ENCODE peak calls at places on chromosomes 5 and 9, in nine cellular contexts. One of them, this sample, is unnamed.

GRCh38 chr9:75071530-75072122 is 16.3 kb downstream of the NMRK1 start:
- DNase-seq in IMR-90: no peak
- DNase-seq in CD8-positive, alpha-beta T cell: peak; percentile 68
- DNase-seq in transverse colon: peak; percentile 91
- DNase-seq in heart left ventricle: no peak
- DNase-seq in GM06990: peak; percentile 25
- DNase-seq in fibroblast of the aortic adventitia: no peak
- DNase-seq in pancreas: no peak
- DNase-seq in A549: no peak
- DNase-seq in this sample: no peak

GRCh38 chr5:173888473-173889135 is 455 bp downstream of the CPEB4 start:
- DNase-seq in pancreas: peak; percentile 69
- DNase-seq in A549: no peak
- DNase-seq in IMR-90: peak; percentile 24
- DNase-seq in CD8-positive, alpha-beta T cell: peak; percentile 15
- DNase-seq in heart left ventricle: peak; percentile 73
- DNase-seq in fibroblast of the aortic adventitia: peak; percentile 40
- DNase-seq in GM06990: peak; percentile 29
- DNase-seq in transverse colon: peak; percentile 35
- DNase-seq in this sample: peak; percentile 39

GRCh38 chr5:95959051-95959963 is 2.3 kb downstream of the ELL2 start:
- DNase-seq in A549: no peak
- DNase-seq in heart left ventricle: no peak
- DNase-seq in CD8-positive, alpha-beta T cell: no peak
- DNase-seq in pancreas: no peak
- DNase-seq in fibroblast of the aortic adventitia: peak; percentile 39
- DNase-seq in GM06990: no peak
- DNase-seq in transverse colon: peak; percentile 21
- DNase-seq in IMR-90: peak; percentile 33
- DNase-seq in this sample: peak; percentile 68

GRCh38 chr5:157516016-157516415 is 56.0 kb downstream of the NIPAL4 start:
- DNase-seq in pancreas: no peak
- DNase-seq in IMR-90: peak; percentile 94
- DNase-seq in heart left ventricle: no peak
- DNase-seq in CD8-positive, alpha-beta T cell: no peak
- DNase-seq in fibroblast of the aortic adventitia: peak; percentile 72
- DNase-seq in GM06990: no peak
- DNase-seq in A549: peak; percentile 30
- DNase-seq in transverse colon: no peak
- DNase-seq in this sample: peak; percentile 71

GRCh38 chr9:121249563-121249962 is 18.4 kb upstream of the GSN start:
- DNase-seq in transverse colon: no peak
- DNase-seq in fibroblast of the aortic adventitia: no peak
- DNase-seq in CD8-positive, alpha-beta T cell: no peak
- DNase-seq in A549: peak; percentile 38
- DNase-seq in pancreas: no peak
- DNase-seq in heart left ventricle: no peak
- DNase-seq in IMR-90: no peak
- DNase-seq in GM06990: peak; percentile 32
- DNase-seq in this sample: no peak

GRCh38 chr5:36068751-36069281 is 2.1 kb upstream of the UGT3A2 start:
- DNase-seq in A549: no peak
- DNase-seq in transverse colon: no peak
- DNase-seq in pancreas: no peak
- DNase-seq in CD8-positive, alpha-beta T cell: no peak
- DNase-seq in IMR-90: no peak
- DNase-seq in GM06990: no peak
- DNase-seq in fibroblast of the aortic adventitia: no peak
- DNase-seq in heart left ventricle: no peak
- DNase-seq in this sample: no peak

GRCh38 chr9:134165357-134166315 is 1.3 kb upstream of the RNU6ATAC start:
- DNase-seq in pancreas: peak; percentile 64
- DNase-seq in fibroblast of the aortic adventitia: peak; percentile 50
- DNase-seq in heart left ventricle: no peak
- DNase-seq in transverse colon: peak; percentile 28
- DNase-seq in GM06990: peak; percentile 75
- DNase-seq in A549: peak; percentile 58
- DNase-seq in CD8-positive, alpha-beta T cell: peak; percentile 43
- DNase-seq in IMR-90: peak; percentile 19
- DNase-seq in this sample: peak; percentile 18

GRCh38 chr5:15533124-15533893 is 33.3 kb downstream of the FBXL7 start:
- DNase-seq in fibroblast of the aortic adventitia: peak; percentile 92
- DNase-seq in CD8-positive, alpha-beta T cell: no peak
- DNase-seq in transverse colon: no peak
- DNase-seq in IMR-90: peak; percentile 55
- DNase-seq in GM06990: no peak
- DNase-seq in pancreas: no peak
- DNase-seq in A549: no peak
- DNase-seq in heart left ventricle: no peak
- DNase-seq in this sample: no peak

GRCh38 chr9:92669527-92669889 is 423 bp downstream of the IPPK start:
- DNase-seq in transverse colon: peak; percentile 37
- DNase-seq in pancreas: peak; percentile 70
- DNase-seq in CD8-positive, alpha-beta T cell: no peak
- DNase-seq in fibroblast of the aortic adventitia: no peak
- DNase-seq in heart left ventricle: no peak
- DNase-seq in IMR-90: no peak
- DNase-seq in A549: no peak
- DNase-seq in GM06990: peak; percentile 57
- DNase-seq in this sample: no peak

GRCh38 chr9:111966851-111967250 is 70.2 kb downstream of the UGCG start:
- DNase-seq in CD8-positive, alpha-beta T cell: no peak
- DNase-seq in IMR-90: peak; percentile 46
- DNase-seq in A549: peak; percentile 76
- DNase-seq in fibroblast of the aortic adventitia: no peak
- DNase-seq in heart left ventricle: no peak
- DNase-seq in GM06990: no peak
- DNase-seq in transverse colon: no peak
- DNase-seq in pancreas: no peak
- DNase-seq in this sample: peak; percentile 38

GRCh38 chr5:100826133-100826532 is 76.9 kb downstream of the ST8SIA4 start:
- DNase-seq in transverse colon: no peak
- DNase-seq in A549: no peak
- DNase-seq in pancreas: no peak
- DNase-seq in CD8-positive, alpha-beta T cell: no peak
- DNase-seq in heart left ventricle: no peak
- DNase-seq in GM06990: peak; percentile 54
- DNase-seq in IMR-90: no peak
- DNase-seq in fibroblast of the aortic adventitia: no peak
- DNase-seq in this sample: no peak

GRCh38 chr9:70677336-70677735 is 262.9 kb upstream of the KLF9 start:
- DNase-seq in heart left ventricle: no peak
- DNase-seq in transverse colon: no peak
- DNase-seq in GM06990: no peak
- DNase-seq in A549: no peak
- DNase-seq in pancreas: no peak
- DNase-seq in IMR-90: peak; percentile 3
- DNase-seq in CD8-positive, alpha-beta T cell: no peak
- DNase-seq in fibroblast of the aortic adventitia: peak; percentile 67
- DNase-seq in this sample: peak; percentile 23

GRCh38 chr5:142841511-142842255 is 71.5 kb downstream of the ARHGAP26 start:
- DNase-seq in pancreas: no peak
- DNase-seq in heart left ventricle: peak; percentile 69
- DNase-seq in A549: peak; percentile 41
- DNase-seq in GM06990: no peak
- DNase-seq in fibroblast of the aortic adventitia: peak; percentile 85
- DNase-seq in transverse colon: no peak
- DNase-seq in IMR-90: peak; percentile 34
- DNase-seq in CD8-positive, alpha-beta T cell: no peak
- DNase-seq in this sample: no peak

GRCh38 chr5:119355636-119356383 is at the start of gene TNFAIP8:
- DNase-seq in heart left ventricle: peak; percentile 81
- DNase-seq in GM06990: peak; percentile 85
- DNase-seq in fibroblast of the aortic adventitia: peak; percentile 69
- DNase-seq in CD8-positive, alpha-beta T cell: peak; percentile 43
- DNase-seq in IMR-90: peak; percentile 70
- DNase-seq in pancreas: peak; percentile 76
- DNase-seq in transverse colon: peak; percentile 59
- DNase-seq in A549: no peak
- DNase-seq in this sample: peak; percentile 54

DNA sequence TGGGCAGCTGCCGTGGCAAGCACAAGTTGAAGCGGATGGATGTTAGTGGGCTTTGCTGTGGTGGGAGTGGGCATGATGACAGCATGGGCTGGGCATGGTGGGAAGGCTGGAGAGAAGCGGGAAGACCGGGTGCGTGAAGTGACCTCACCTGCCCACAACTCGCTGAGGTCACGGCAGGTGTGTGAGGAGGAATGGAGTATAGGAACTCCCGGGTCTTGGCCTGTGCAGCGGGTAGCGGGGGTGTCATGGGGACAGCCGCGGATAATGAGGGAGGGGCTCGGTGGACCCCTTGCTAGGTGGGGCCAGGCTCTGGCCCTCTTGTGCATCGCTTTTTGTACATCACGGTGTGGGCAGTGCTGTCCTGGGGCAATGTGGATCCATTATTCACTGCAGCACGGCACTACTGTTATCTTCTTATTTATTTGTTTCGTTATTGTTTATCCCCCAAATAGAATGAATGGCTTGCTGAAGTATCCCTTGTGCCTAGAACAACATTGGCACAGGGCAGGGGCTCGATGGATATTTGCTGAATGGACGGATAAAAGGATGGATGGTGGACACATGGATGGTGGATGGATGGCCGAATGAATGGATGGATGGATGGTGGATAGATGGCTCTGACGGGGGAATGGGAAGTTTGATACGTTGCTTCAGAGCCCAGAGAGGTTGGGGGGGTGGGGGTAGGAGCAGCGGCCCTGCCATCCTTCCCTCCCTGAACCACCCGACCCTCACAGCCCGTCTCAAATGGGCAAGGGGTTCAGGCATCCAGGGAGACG is 14.6 kb downstream of the PROP1 start:
- DNase-seq in IMR-90: no peak
- DNase-seq in transverse colon: no peak
- DNase-seq in A549: no peak
- DNase-seq in CD8-positive, alpha-beta T cell: no peak
- DNase-seq in fibroblast of the aortic adventitia: no peak
- DNase-seq in GM06990: no peak
- DNase-seq in heart left ventricle: no peak
- DNase-seq in pancreas: no peak
- DNase-seq in this sample: no peak
- H3K4me3 ChIP-seq in IMR-90: no peak overlapping the region
- H3K4me3 ChIP-seq in transverse colon: no peak overlapping the region
- H3K4me3 ChIP-seq in A549: no peak overlapping the region
- H3K4me3 ChIP-seq in CD8-positive, alpha-beta T cell: no peak overlapping the region
- H3K4me3 ChIP-seq in fibroblast of the aortic adventitia: no peak overlapping the region
- H3K4me3 ChIP-seq in GM06990: no peak overlapping the region
- H3K4me3 ChIP-seq in heart left ventricle: no peak overlapping the region
- H3K4me3 ChIP-seq in pancreas: no peak overlapping the region
- H3K4me3 ChIP-seq in this sample: no peak overlapping the region

DNA sequence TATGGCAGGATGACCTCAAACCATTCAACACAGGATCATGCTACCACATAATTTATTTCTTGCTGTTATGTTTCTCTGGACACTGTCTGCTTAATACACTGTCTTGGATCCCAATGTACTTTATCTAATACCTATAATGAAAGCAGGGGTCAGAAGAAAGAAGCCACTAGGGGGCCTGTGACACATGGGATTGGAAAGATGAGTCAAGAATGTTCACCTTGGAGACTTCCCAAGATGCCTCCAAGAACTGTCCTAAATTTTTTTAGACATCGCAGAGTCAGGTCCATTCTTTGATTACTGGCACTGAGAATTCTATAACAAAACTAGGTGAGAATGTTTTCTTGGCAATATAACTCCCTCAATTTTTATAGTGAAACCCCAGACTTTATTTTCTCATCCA is 305.8 kb upstream of the SMARCA2 start:
- DNase-seq in GM06990: no peak
- DNase-seq in IMR-90: no peak
- DNase-seq in CD8-positive, alpha-beta T cell: no peak
- DNase-seq in A549: peak; percentile 18
- DNase-seq in transverse colon: no peak
- DNase-seq in pancreas: no peak
- DNase-seq in fibroblast of the aortic adventitia: no peak
- DNase-seq in heart left ventricle: no peak
- DNase-seq in this sample: no peak
- TF ChIP-seq CTCF in GM06990: peak; percentile 58
- TF ChIP-seq CTCF in IMR-90: no peak
- TF ChIP-seq CTCF in CD8-positive, alpha-beta T cell: no peak
- TF ChIP-seq CTCF in A549: peak; percentile 7
- TF ChIP-seq CTCF in transverse colon: no peak
- TF ChIP-seq CTCF in pancreas: no peak
- TF ChIP-seq CTCF in fibroblast of the aortic adventitia: no peak
- TF ChIP-seq CTCF in heart left ventricle: peak; percentile 15
- TF ChIP-seq CTCF in this sample: no peak

GRCh38 chr9:131393622-131394463 is at the start of gene PRRC2B:
- DNase-seq in GM06990: peak; percentile 87
- DNase-seq in pancreas: peak; percentile 96
- DNase-seq in transverse colon: peak; percentile 89
- DNase-seq in IMR-90: peak; percentile 62
- DNase-seq in heart left ventricle: peak; percentile 94
- DNase-seq in CD8-positive, alpha-beta T cell: peak; percentile 83
- DNase-seq in fibroblast of the aortic adventitia: peak; percentile 66
- DNase-seq in A549: peak; percentile 86
- DNase-seq in this sample: peak; percentile 84
- H3K4me3 ChIP-seq in GM06990: peak within 1 kb of the TSS; percentile 68
- H3K4me3 ChIP-seq in pancreas: peak within 1 kb of the TSS; percentile 67
- H3K4me3 ChIP-seq in transverse colon: peak within 1 kb of the TSS; percentile 81
- H3K4me3 ChIP-seq in IMR-90: peak within 1 kb of the TSS; percentile 83
- H3K4me3 ChIP-seq in heart left ventricle: peak within 1 kb of the TSS; percentile 80
- H3K4me3 ChIP-seq in CD8-positive, alpha-beta T cell: peak within 1 kb of the TSS; percentile 63
- H3K4me3 ChIP-seq in fibroblast of the aortic adventitia: peak within 1 kb of the TSS; percentile 76
- H3K4me3 ChIP-seq in A549: peak within 1 kb of the TSS; percentile 61
- H3K4me3 ChIP-seq in this sample: peak within 1 kb of the TSS; percentile 74

DNA sequence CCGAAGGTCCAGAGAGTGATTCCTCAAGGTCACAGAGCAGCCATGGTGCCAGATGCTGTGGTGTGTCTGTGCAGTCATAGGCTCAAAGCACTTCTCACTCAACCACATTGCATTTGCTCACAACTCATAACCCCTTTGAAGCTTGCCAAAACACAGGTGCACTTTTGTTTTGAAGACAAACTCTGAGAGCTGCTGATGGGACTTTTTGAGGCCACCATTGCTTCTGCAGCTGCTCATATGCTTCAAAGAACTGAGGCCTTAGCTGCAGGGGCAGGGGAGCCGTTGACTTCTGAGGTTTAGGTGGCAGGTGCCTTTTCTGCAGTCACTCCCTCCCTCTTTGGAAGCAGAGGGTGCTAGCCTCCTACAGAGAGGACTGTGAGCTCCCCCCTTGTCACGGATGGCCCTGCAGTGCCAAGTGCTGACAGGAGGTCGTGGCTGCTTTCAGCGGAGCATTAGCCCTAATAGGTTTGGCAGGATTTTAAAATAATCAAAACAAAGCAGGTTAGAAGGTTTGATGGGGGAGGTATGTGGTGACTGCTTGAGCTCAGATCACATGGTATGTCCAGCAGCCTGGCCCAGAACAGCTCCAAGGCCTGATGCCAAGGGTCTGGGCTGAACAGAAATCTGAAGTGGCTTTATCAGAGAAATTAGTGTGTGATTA is 232.1 kb downstream of the MAN2A1 start:
- DNase-seq in IMR-90: no peak
- DNase-seq in pancreas: no peak
- DNase-seq in heart left ventricle: peak; percentile 62
- DNase-seq in A549: no peak
- DNase-seq in GM06990: peak; percentile 6
- DNase-seq in fibroblast of the aortic adventitia: no peak
- DNase-seq in transverse colon: no peak
- DNase-seq in CD8-positive, alpha-beta T cell: peak; percentile 57
- DNase-seq in this sample: no peak
- TF ChIP-seq CTCF in IMR-90: no peak
- TF ChIP-seq CTCF in pancreas: no peak
- TF ChIP-seq CTCF in heart left ventricle: no peak
- TF ChIP-seq CTCF in A549: no peak
- TF ChIP-seq CTCF in GM06990: no peak
- TF ChIP-seq CTCF in fibroblast of the aortic adventitia: no peak
- TF ChIP-seq CTCF in transverse colon: no peak
- TF ChIP-seq CTCF in CD8-positive, alpha-beta T cell: no peak
- TF ChIP-seq CTCF in this sample: no peak

This sample was measured in fibroblast of villous mesenchyme.